ENCODE peak calls at places on chromosomes 1 and 21, in eight cellular contexts. T, D, H, K, V, C, E and F are unnamed samples.

GRCh38 chr1:181894439-181894859 is 167.1 kb downstream of the ZNF648 start:
- DNase-seq in T (no peak), D (no peak), K (no peak), V (no peak), C (no peak), E (no peak), H (no peak), F (no peak)

GRCh38 chr1:10338611-10339010 is 60.3 kb upstream of the PGD start:
- DNase-seq in K (no peak), E (no peak), C (no peak), V (no peak), H (no peak), T (no peak), D (no peak), F (peak; percentile 14)

GRCh38 chr1:38803647-38804046 is 55.9 kb downstream of the RRAGC start:
- DNase-seq in V (no peak), H (no peak), T (no peak), C (no peak), D (no peak), K (peak; percentile 9), E (no peak), F (no peak)

GRCh38 chr1:60918867-60919266 is 163.5 kb upstream of the NFIA start:
- DNase-seq in T (no peak), E (no peak), D (no peak), V (no peak), K (no peak), H (no peak), C (no peak), F (no peak)

GRCh38 chr1:214660900-214661299 is 57.9 kb downstream of the CENPF start:
- DNase-seq in H (peak; percentile 83), K (peak; percentile 33), V (peak; percentile 86), C (no peak), D (peak; percentile 69), T (peak; percentile 43), E (peak; percentile 46), F (peak; percentile 71)

GRCh38 chr1:53557830-53558784 is 98.9 kb downstream of the DMRTB1 start:
- DNase-seq in D (peak; percentile 37), K (no peak), H (no peak), T (no peak), C (no peak), V (no peak), E (no peak), F (no peak)

GRCh38 chr1:184755226-184756065 is 788 bp upstream of the EDEM3 start:
- DNase-seq in T (peak; percentile 22), V (peak; percentile 23), C (no peak), K (no peak), D (no peak), H (peak; percentile 27), E (no peak), F (no peak)

GRCh38 chr1:39453603-39454002 is 37.8 kb upstream of the BMP8A start:
- DNase-seq in E (peak; percentile 57), C (no peak), H (peak; percentile 90), K (no peak), D (peak; percentile 89), T (no peak), V (no peak), F (no peak)

GRCh38 chr1:180246579-180246978 is 16.5 kb downstream of the LHX4 start:
- DNase-seq in V (no peak), E (no peak), D (no peak), H (no peak), C (no peak), K (no peak), T (no peak), F (no peak)

GRCh38 chr1:34190692-34191091 is 14.0 kb downstream of the C1orf94 start:
- DNase-seq in E (no peak), H (no peak), V (no peak), D (no peak), K (no peak), C (no peak), T (no peak), F (no peak)

GRCh38 chr1:236654957-236655356 is 31.3 kb upstream of the ACTN2 start:
- DNase-seq in T (no peak), C (no peak), E (no peak), D (no peak), K (no peak), V (no peak), H (no peak), F (no peak)

GRCh38 chr1:36463404-36463772 is 796 bp downstream of the MRPS15 start:
- DNase-seq in T (no peak), D (no peak), H (no peak), V (no peak), K (no peak), E (no peak), C (no peak), F (no peak)

GRCh38 chr1:7469255-7469938 is 301.7 kb upstream of the VAMP3 start:
- DNase-seq in C (no peak), H (peak; percentile 79), D (no peak), T (peak; percentile 21), K (no peak), V (no peak), E (no peak), F (peak; percentile 59)

GRCh38 chr21:33261635-33262034 is 4.5 kb upstream of the IL10RB start:
- DNase-seq in K (no peak), H (no peak), C (no peak), T (no peak), D (no peak), E (no peak), V (peak; percentile 34), F (no peak)

GRCh38 chr1:223765036-223765718 is 52.8 kb downstream of the CAPN2 start:
- DNase-seq in D (peak; percentile 52), V (peak; percentile 90), C (no peak), K (no peak), T (no peak), H (no peak), E (no peak), F (no peak)

GRCh38 chr1:166875734-166876539 is at the start of gene TADA1:
- DNase-seq in E (peak; percentile 98), C (peak; percentile 96), H (peak; percentile 100), T (peak; percentile 99), V (peak; percentile 100), D (peak; percentile 99), K (peak; percentile 98), F (peak; percentile 100)
- TF ChIP-seq POLR2A in E (no peak), C (no peak), H (peak; percentile 81), T (peak; percentile 60), V (no peak), D (peak; percentile 40), K (peak; percentile 72), F (peak; percentile 76)

GRCh38 chr1:21510885-21511578 is 1.8 kb downstream of the ALPL start:
- DNase-seq in E (no peak), T (peak; percentile 32), H (no peak), V (no peak), K (no peak), D (no peak), C (no peak), F (no peak)
- H3K27ac ChIP-seq in E (no peak overlapping the region), T (no peak overlapping the region), H (peak overlapping the region; percentile 47), V (no peak overlapping the region), K (no peak overlapping the region), D (no peak overlapping the region), C (no peak overlapping the region), F (no peak overlapping the region)

GRCh38 chr1:43878440-43878839 is 55.2 kb upstream of the ARTN start:
- DNase-seq in H (no peak), D (no peak), K (no peak), E (no peak), V (no peak), C (no peak), T (no peak), F (no peak)

GRCh38 chr1:43879996-43880395 is 53.6 kb upstream of the ARTN start:
- DNase-seq in H (no peak), K (no peak), E (no peak), D (no peak), C (no peak), V (no peak), T (no peak), F (no peak)

GRCh38 chr1:43880604-43881003 is 53.0 kb upstream of the ARTN start:
- DNase-seq in D (no peak), V (no peak), T (no peak), K (no peak), E (no peak), C (no peak), H (no peak), F (no peak)

GRCh38 chr1:43879414-43879813 is 54.2 kb upstream of the ARTN start:
- DNase-seq in E (no peak), T (no peak), V (no peak), D (no peak), H (no peak), K (no peak), C (no peak), F (no peak)

DNA sequence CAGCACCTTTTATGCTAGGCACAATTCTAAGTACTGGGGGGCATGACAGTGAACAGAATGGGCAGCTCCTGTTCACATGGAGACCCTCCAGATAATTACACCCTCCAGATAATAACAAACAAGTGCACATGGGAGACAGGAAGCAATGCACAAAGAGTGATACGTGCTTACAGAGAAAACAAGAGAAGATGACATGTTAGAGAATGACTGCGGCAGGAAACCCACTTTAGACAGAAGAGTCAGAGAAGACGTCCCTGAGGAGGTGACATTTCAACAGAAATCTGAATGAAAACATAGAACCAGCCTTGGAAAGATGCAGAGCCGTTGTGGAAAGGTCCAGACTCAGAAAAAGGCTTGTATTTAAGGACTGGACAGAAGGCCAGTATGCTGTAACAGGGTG is 54.7 kb upstream of the ARTN start:
- DNase-seq in E (no peak), K (no peak), H (no peak), V (no peak), D (no peak), T (no peak), C (no peak), F (no peak)
- H3K4me1 ChIP-seq in E (no peaks in the 10 kb centered on the region), K (no peaks in the 10 kb centered on the region), H (no peaks in the 10 kb centered on the region), V (no peaks in the 10 kb centered on the region), D (no peaks in the 10 kb centered on the region), T (peaks cover 4% of the 10 kb centered on the region), C (peaks cover 52% of the 10 kb centered on the region), F (no peaks in the 10 kb centered on the region)

GRCh38 chr21:30936207-30936606 is 54.8 kb upstream of the KRTAP11-1 start:
- DNase-seq in C (no peak), E (no peak), H (no peak), T (no peak), V (no peak), D (no peak), K (no peak), F (no peak)
- TF ChIP-seq POLR2A in C (no peak), E (no peak), H (no peak), T (no peak), V (no peak), D (no peak), K (no peak), F (no peak)

DNA sequence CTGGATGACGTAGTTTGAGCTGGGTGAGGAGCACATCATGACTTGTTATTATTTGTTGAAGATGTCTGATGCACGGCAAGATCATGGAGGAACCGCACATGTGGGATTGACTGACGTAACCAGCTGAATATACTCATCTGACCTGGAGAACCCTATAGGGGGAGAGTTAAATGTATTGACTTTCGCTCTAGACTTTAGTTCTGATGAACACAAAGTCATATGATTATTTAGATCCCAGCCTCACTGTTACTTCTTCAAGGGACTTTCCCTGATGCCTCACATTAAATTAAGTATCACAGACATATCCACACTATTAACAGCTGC is 33.2 kb downstream of the XCL2 start:
- DNase-seq in K (no peak), V (no peak), E (no peak), C (no peak), T (no peak), D (no peak), H (no peak), F (no peak)
- H3K27ac ChIP-seq in K (no peak overlapping the region), V (no peak overlapping the region), E (no peak overlapping the region), C (no peak overlapping the region), T (no peak overlapping the region), D (no peak overlapping the region), H (no peak overlapping the region), F (no peak overlapping the region)